ENCODE peak calls at places on chromosomes 7 and 10, in seven cellular contexts. Q is osteoblast, M is astrocyte, A is keratinocyte, E is fibroblast of lung, G is mammary epithelial cell, W is Panc1. D is an unnamed sample.

GRCh38 chr7:17939670-17940301 is 508 bp downstream of the SNX13 start:
- DNase-seq in M (no peak), E (peak; percentile 36), Q (peak; percentile 63), W (peak; percentile 24), G (peak; percentile 53), A (no peak), D (peak; percentile 4)

GRCh38 chr10:119253433-119254174 is 46.2 kb downstream of the GRK5 start:
- DNase-seq in G (peak; percentile 69), W (peak; percentile 92), A (no peak), M (peak; percentile 95), Q (peak; percentile 97), E (peak; percentile 97), D (peak; percentile 37)

GRCh38 chr10:58896229-58896628 is 280.2 kb upstream of the PHYHIPL start:
- DNase-seq in A (no peak), Q (no peak), E (no peak), M (no peak), G (no peak), W (no peak), D (no peak)

GRCh38 chr10:63977329-63977923 is 456.2 kb downstream of the REEP3 start:
- DNase-seq in E (peak; percentile 28), M (peak; percentile 2), Q (peak; percentile 88), A (no peak), W (peak; percentile 2), G (peak; percentile 45), D (no peak)

GRCh38 chr7:132309102-132309805 is 267.0 kb downstream of the PLXNA4 start:
- DNase-seq in G (no peak), E (no peak), W (no peak), A (no peak), Q (peak; percentile 26), M (no peak), D (no peak)

GRCh38 chr7:157487046-157487770 is 150.4 kb downstream of the DNAJB6 start:
- DNase-seq in E (no peak), M (no peak), G (no peak), Q (peak; percentile 67), A (no peak), W (no peak), D (no peak)

GRCh38 chr10:103854687-103855423 is 521 bp downstream of the SH3PXD2A start:
- DNase-seq in E (peak; percentile 60), W (no peak), M (no peak), Q (peak; percentile 93), G (no peak), A (no peak), D (no peak)

GRCh38 chr7:90587766-90588165 is 8.4 kb upstream of the CDK14 start:
- DNase-seq in Q (no peak), A (no peak), W (no peak), G (no peak), M (no peak), E (no peak), D (no peak)

GRCh38 chr7:47147213-47147631 is 434.7 kb downstream of the TNS3 start:
- DNase-seq in A (no peak), E (no peak), Q (no peak), W (no peak), G (no peak), M (peak; percentile 18), D (no peak)

GRCh38 chr7:5279734-5280133 is 3.0 kb upstream of the SLC29A4 start:
- DNase-seq in M (no peak), A (no peak), G (no peak), E (no peak), W (no peak), Q (peak; percentile 68), D (no peak)

GRCh38 chr10:21712975-21713374 is 178.9 kb downstream of the MLLT10 start:
- DNase-seq in E (no peak), G (no peak), A (no peak), Q (no peak), W (no peak), M (no peak), D (no peak)

GRCh38 chr7:135673360-135673706 is 11.0 kb downstream of the STMP1 start:
- DNase-seq in W (no peak), G (no peak), M (peak; percentile 91), Q (peak; percentile 68), E (peak; percentile 58), A (no peak), D (no peak)

GRCh38 chr7:94008537-94008936 is 4.4 kb upstream of the BET1 start:
- DNase-seq in W (no peak), E (peak; percentile 13), G (peak; percentile 77), Q (peak; percentile 56), M (peak; percentile 84), A (peak; percentile 5), D (no peak)

GRCh38 chr7:15452670-15453069 is 109.1 kb downstream of the AGMO start:
- DNase-seq in M (no peak), E (no peak), G (no peak), W (no peak), A (no peak), Q (no peak), D (no peak)

GRCh38 chr10:48634198-48634983 is 29.5 kb upstream of the ARHGAP22 start:
- DNase-seq in M (peak; percentile 70), G (peak; percentile 21), E (peak; percentile 91), W (no peak), Q (peak; percentile 90), A (no peak), D (no peak)

GRCh38 chr10:50503661-50504320 is 120.0 kb downstream of the SGMS1 start:
- DNase-seq in A (peak; percentile 62), E (no peak), W (no peak), Q (no peak), M (no peak), G (peak; percentile 97), D (no peak)

GRCh38 chr10:43594944-43595589 is 11.2 kb upstream of the ZNF485 start:
- DNase-seq in G (no peak), A (no peak), M (no peak), W (no peak), E (peak; percentile 57), Q (no peak), D (no peak)

GRCh38 chr10:28180654-28181053 is 122.2 kb downstream of the MPP7 start:
- DNase-seq in G (peak; percentile 11), M (no peak), Q (no peak), W (no peak), A (no peak), E (no peak), D (no peak)

GRCh38 chr10:28181478-28182096 is 121.3 kb downstream of the MPP7 start:
- DNase-seq in A (no peak), G (no peak), W (no peak), E (peak; percentile 16), Q (no peak), M (no peak), D (no peak)

GRCh38 chr10:28177944-28178637 is 124.8 kb downstream of the MPP7 start:
- DNase-seq in Q (no peak), W (no peak), E (peak; percentile 39), M (no peak), A (no peak), G (peak; percentile 14), D (no peak)

GRCh38 chr10:28179490-28180099 is 123.3 kb downstream of the MPP7 start:
- DNase-seq in E (peak; percentile 80), M (peak; percentile 42), Q (no peak), A (no peak), W (peak; percentile 13), G (peak; percentile 26), D (no peak)

DNA sequence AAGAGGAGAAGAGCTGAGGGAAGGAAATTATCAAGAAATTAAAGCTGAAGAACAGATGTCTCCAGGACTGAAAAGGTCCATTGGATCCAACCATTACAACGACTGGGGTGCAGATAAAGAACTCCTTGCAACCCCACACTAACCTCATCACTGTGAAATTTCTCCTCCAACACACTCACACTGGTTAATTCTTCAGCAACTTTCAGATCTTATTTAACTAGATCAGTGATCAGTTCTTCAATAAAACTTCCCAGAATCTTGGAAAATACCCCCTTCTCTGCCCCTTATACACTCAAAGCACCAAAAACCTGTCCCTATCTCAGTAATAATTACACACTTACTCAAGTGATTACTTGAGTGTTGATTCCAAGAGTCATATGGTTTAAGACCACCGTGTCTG is 123.9 kb downstream of the MPP7 start:
- DNase-seq in Q (no peak), W (no peak), A (no peak), E (peak; percentile 9), G (no peak), M (no peak), D (no peak)
- H3K4me3 ChIP-seq in Q (no peak overlapping the region), W (no peak overlapping the region), A (no peak overlapping the region), E (no peak overlapping the region), G (no peak overlapping the region), M (no peak overlapping the region), D (peak overlapping the region; percentile 56)

GRCh38 chr7:74400420-74401136 is 53.1 kb upstream of the GTF2IRD1 start:
- DNase-seq in E (no peak), M (no peak), A (no peak), Q (peak; percentile 62), G (no peak), W (no peak), D (no peak)
- TF ChIP-seq CTCF in E (no peak), M (no peak), A (no peak), Q (no peak), G (no peak), W (no peak), D (no peak)

GRCh38 chr10:124669824-124670654 is 74.1 kb downstream of the FAM53B start:
- DNase-seq in M (no peak), G (no peak), A (no peak), E (no peak), Q (no peak), W (no peak), D (no peak)
- H3K4me1 ChIP-seq in M (no peaks in the 10 kb centered on the region), G (peaks cover 17% of the 10 kb centered on the region), A (peaks cover 5% of the 10 kb centered on the region), E (no peaks in the 10 kb centered on the region), Q (peaks cover 5% of the 10 kb centered on the region), W (no peaks in the 10 kb centered on the region), D (peaks cover 12% of the 10 kb centered on the region)

GRCh38 chr10:125094826-125095225 is 65.5 kb downstream of the CTBP2 start:
- DNase-seq in W (no peak), M (no peak), G (no peak), A (no peak), E (no peak), Q (no peak), D (no peak)

GRCh38 chr10:125091891-125092290 is 68.5 kb downstream of the CTBP2 start:
- DNase-seq in A (no peak), W (no peak), Q (no peak), M (no peak), G (no peak), E (peak; percentile 55), D (no peak)

GRCh38 chr10:125092564-125093031 is 67.8 kb downstream of the CTBP2 start:
- DNase-seq in A (no peak), Q (no peak), E (no peak), G (no peak), W (no peak), M (no peak), D (no peak)

GRCh38 chr10:125094111-125094705 is 66.2 kb downstream of the CTBP2 start:
- DNase-seq in M (no peak), Q (no peak), E (no peak), W (no peak), A (no peak), G (no peak), D (no peak)

GRCh38 chr10:125093199-125093841 is 67.0 kb downstream of the CTBP2 start:
- DNase-seq in Q (no peak), G (no peak), E (peak; percentile 68), M (peak; percentile 60), A (no peak), W (no peak), D (peak; percentile 36)
- H3K4me3 ChIP-seq in Q (no peak overlapping the region), G (no peak overlapping the region), E (no peak overlapping the region), M (no peak overlapping the region), A (no peak overlapping the region), W (no peak overlapping the region), D (peak overlapping the region; percentile 23)

GRCh38 chr7:40471891-40472290 is 337.1 kb downstream of the SUGCT start:
- DNase-seq in A (no peak), Q (no peak), M (no peak), G (no peak), W (no peak), E (no peak), D (no peak)
- TF ChIP-seq CTCF in A (no peak), Q (no peak), M (no peak), G (no peak), W (no peak), E (no peak), D (no peak)